ENCODE peak calls at places on chromosomes 6 and 20, in eight cellular contexts. One of them, this sample, is unnamed.

GRCh38 chr6:1616556-1617463 is 7.1 kb downstream of the FOXC1 start:
- DNase-seq in tibial nerve: no peak
- DNase-seq in upper lobe of right lung: no peak
- DNase-seq in cardiac muscle cell: no peak
- DNase-seq in foreskin keratinocyte: no peak
- DNase-seq in K562: no peak
- DNase-seq in lower lobe of right lung: no peak
- DNase-seq in sigmoid colon: no peak
- DNase-seq in this sample: no peak

GRCh38 chr6:18792832-18793231 is 405.7 kb downstream of the RNF144B start:
- DNase-seq in tibial nerve: no peak
- DNase-seq in upper lobe of right lung: no peak
- DNase-seq in cardiac muscle cell: no peak
- DNase-seq in foreskin keratinocyte: no peak
- DNase-seq in K562: no peak
- DNase-seq in lower lobe of right lung: no peak
- DNase-seq in sigmoid colon: no peak
- DNase-seq in this sample: no peak

GRCh38 chr6:52543729-52544324 is 33.0 kb downstream of the TRAM2 start:
- DNase-seq in tibial nerve: no peak
- DNase-seq in upper lobe of right lung: no peak
- DNase-seq in cardiac muscle cell: peak; percentile 61
- DNase-seq in foreskin keratinocyte: no peak
- DNase-seq in K562: no peak
- DNase-seq in lower lobe of right lung: no peak
- DNase-seq in sigmoid colon: no peak
- DNase-seq in this sample: no peak

GRCh38 chr6:11772109-11772830 is 6.3 kb downstream of the ADTRP start:
- DNase-seq in tibial nerve: no peak
- DNase-seq in upper lobe of right lung: no peak
- DNase-seq in cardiac muscle cell: peak; percentile 86
- DNase-seq in foreskin keratinocyte: peak; percentile 96
- DNase-seq in K562: no peak
- DNase-seq in lower lobe of right lung: no peak
- DNase-seq in sigmoid colon: peak; percentile 74
- DNase-seq in this sample: no peak

GRCh38 chr6:157952751-157953479 is 28.7 kb upstream of the SYNJ2 start:
- DNase-seq in tibial nerve: no peak
- DNase-seq in upper lobe of right lung: no peak
- DNase-seq in cardiac muscle cell: no peak
- DNase-seq in foreskin keratinocyte: no peak
- DNase-seq in K562: no peak
- DNase-seq in lower lobe of right lung: no peak
- DNase-seq in sigmoid colon: no peak
- DNase-seq in this sample: no peak

GRCh38 chr6:132666118-132666517 is 7.1 kb upstream of the TAAR1 start:
- DNase-seq in tibial nerve: no peak
- DNase-seq in upper lobe of right lung: no peak
- DNase-seq in cardiac muscle cell: no peak
- DNase-seq in foreskin keratinocyte: no peak
- DNase-seq in K562: no peak
- DNase-seq in lower lobe of right lung: no peak
- DNase-seq in sigmoid colon: no peak
- DNase-seq in this sample: no peak

GRCh38 chr6:9927271-9927670 is 487.6 kb downstream of the TFAP2A start:
- DNase-seq in tibial nerve: no peak
- DNase-seq in upper lobe of right lung: no peak
- DNase-seq in cardiac muscle cell: no peak
- DNase-seq in foreskin keratinocyte: no peak
- DNase-seq in K562: no peak
- DNase-seq in lower lobe of right lung: no peak
- DNase-seq in sigmoid colon: no peak
- DNase-seq in this sample: no peak

GRCh38 chr20:48758206-48758820 is 69.5 kb downstream of the PREX1 start:
- DNase-seq in tibial nerve: no peak
- DNase-seq in upper lobe of right lung: no peak
- DNase-seq in cardiac muscle cell: no peak
- DNase-seq in foreskin keratinocyte: no peak
- DNase-seq in K562: no peak
- DNase-seq in lower lobe of right lung: no peak
- DNase-seq in sigmoid colon: no peak
- DNase-seq in this sample: no peak

GRCh38 chr6:10146723-10147451 is 268.0 kb downstream of the TFAP2A start:
- DNase-seq in tibial nerve: no peak
- DNase-seq in upper lobe of right lung: no peak
- DNase-seq in cardiac muscle cell: peak; percentile 47
- DNase-seq in foreskin keratinocyte: no peak
- DNase-seq in K562: peak; percentile 70
- DNase-seq in lower lobe of right lung: no peak
- DNase-seq in sigmoid colon: no peak
- DNase-seq in this sample: no peak

GRCh38 chr6:89776583-89777233 is 42.9 kb downstream of the MDN1 start:
- DNase-seq in tibial nerve: no peak
- DNase-seq in upper lobe of right lung: no peak
- DNase-seq in cardiac muscle cell: no peak
- DNase-seq in foreskin keratinocyte: no peak
- DNase-seq in K562: no peak
- DNase-seq in lower lobe of right lung: no peak
- DNase-seq in sigmoid colon: no peak
- DNase-seq in this sample: no peak

GRCh38 chr6:1763411-1763810 is 153.7 kb downstream of the FOXC1 start:
- DNase-seq in tibial nerve: no peak
- DNase-seq in upper lobe of right lung: no peak
- DNase-seq in cardiac muscle cell: no peak
- DNase-seq in foreskin keratinocyte: no peak
- DNase-seq in K562: no peak
- DNase-seq in lower lobe of right lung: no peak
- DNase-seq in sigmoid colon: no peak
- DNase-seq in this sample: no peak

GRCh38 chr6:133467982-133468380 is 226.8 kb downstream of the EYA4 start:
- DNase-seq in tibial nerve: no peak
- DNase-seq in upper lobe of right lung: no peak
- DNase-seq in cardiac muscle cell: peak; percentile 58
- DNase-seq in foreskin keratinocyte: no peak
- DNase-seq in K562: no peak
- DNase-seq in lower lobe of right lung: no peak
- DNase-seq in sigmoid colon: no peak
- DNase-seq in this sample: no peak

GRCh38 chr6:170067923-170068360 is 222.9 kb downstream of the DLL1 start:
- DNase-seq in tibial nerve: no peak
- DNase-seq in upper lobe of right lung: peak; percentile 56
- DNase-seq in cardiac muscle cell: no peak
- DNase-seq in foreskin keratinocyte: no peak
- DNase-seq in K562: no peak
- DNase-seq in lower lobe of right lung: peak; percentile 26
- DNase-seq in sigmoid colon: peak; percentile 59
- DNase-seq in this sample: no peak

GRCh38 chr6:38604700-38605099 is 35.0 kb downstream of the BTBD9 start:
- DNase-seq in tibial nerve: no peak
- DNase-seq in upper lobe of right lung: peak; percentile 59
- DNase-seq in cardiac muscle cell: peak; percentile 10
- DNase-seq in foreskin keratinocyte: no peak
- DNase-seq in K562: no peak
- DNase-seq in lower lobe of right lung: peak; percentile 52
- DNase-seq in sigmoid colon: no peak
- DNase-seq in this sample: no peak

DNA sequence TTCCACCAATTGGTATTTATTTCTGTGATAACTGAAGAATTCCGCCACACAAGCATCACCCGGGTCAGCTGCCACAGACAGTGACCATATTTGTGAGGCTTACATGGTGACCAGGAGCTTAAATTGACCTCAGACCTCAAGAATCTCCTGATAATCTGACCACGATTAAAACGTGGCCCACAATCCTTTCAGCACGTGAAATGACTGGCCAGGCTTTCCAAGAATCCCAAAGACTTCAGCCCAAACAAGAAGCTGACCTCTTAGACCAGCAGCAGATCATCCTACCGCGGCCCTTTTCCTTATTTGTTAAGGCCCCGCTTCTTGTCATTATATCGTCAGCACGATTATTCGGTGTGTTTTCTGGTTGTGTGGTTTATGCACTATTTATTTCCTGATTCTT is 45.6 kb upstream of the CD93 start:
- DNase-seq in tibial nerve: no peak
- DNase-seq in upper lobe of right lung: no peak
- DNase-seq in cardiac muscle cell: peak; percentile 73
- DNase-seq in foreskin keratinocyte: no peak
- DNase-seq in K562: no peak
- DNase-seq in lower lobe of right lung: no peak
- DNase-seq in sigmoid colon: peak; percentile 28
- DNase-seq in this sample: no peak
- H3K4me1 ChIP-seq in tibial nerve: no peaks in the 10 kb centered on the region
- H3K4me1 ChIP-seq in upper lobe of right lung: peaks cover 33% of the 10 kb centered on the region
- H3K4me1 ChIP-seq in cardiac muscle cell: peaks cover 11% of the 10 kb centered on the region
- H3K4me1 ChIP-seq in foreskin keratinocyte: no peaks in the 10 kb centered on the region
- H3K4me1 ChIP-seq in K562: peaks cover 62% of the 10 kb centered on the region
- H3K4me1 ChIP-seq in lower lobe of right lung: peaks cover 59% of the 10 kb centered on the region
- H3K4me1 ChIP-seq in sigmoid colon: no peaks in the 10 kb centered on the region
- H3K4me1 ChIP-seq in this sample: no peaks in the 10 kb centered on the region

DNA sequence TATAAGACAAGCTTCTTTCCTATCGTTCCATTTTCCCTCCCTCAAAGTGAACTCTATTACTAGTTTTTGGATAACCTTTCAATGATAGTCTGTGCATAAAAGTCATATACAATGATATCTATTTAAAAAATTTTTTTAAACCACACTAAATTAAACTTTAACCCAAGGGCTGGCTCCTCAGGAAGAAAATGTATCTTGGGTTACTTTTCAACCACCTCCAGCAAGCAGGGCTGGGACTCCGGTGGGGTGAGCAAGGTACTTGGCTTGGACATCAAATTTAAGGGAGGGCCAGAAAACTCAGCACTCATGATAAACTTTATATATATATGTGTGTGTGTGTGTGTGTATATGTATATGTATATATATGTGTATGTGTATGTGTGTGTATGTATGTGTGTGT is 13.9 kb upstream of the PPP1R3G start:
- DNase-seq in tibial nerve: no peak
- DNase-seq in upper lobe of right lung: no peak
- DNase-seq in cardiac muscle cell: no peak
- DNase-seq in foreskin keratinocyte: no peak
- DNase-seq in K562: no peak
- DNase-seq in lower lobe of right lung: no peak
- DNase-seq in sigmoid colon: no peak
- DNase-seq in this sample: no peak
- H3K4me1 ChIP-seq in tibial nerve: no peaks in the 10 kb centered on the region
- H3K4me1 ChIP-seq in upper lobe of right lung: no peaks in the 10 kb centered on the region
- H3K4me1 ChIP-seq in cardiac muscle cell: no peaks in the 10 kb centered on the region
- H3K4me1 ChIP-seq in foreskin keratinocyte: no peaks in the 10 kb centered on the region
- H3K4me1 ChIP-seq in K562: no peaks in the 10 kb centered on the region
- H3K4me1 ChIP-seq in lower lobe of right lung: no peaks in the 10 kb centered on the region
- H3K4me1 ChIP-seq in sigmoid colon: no peaks in the 10 kb centered on the region
- H3K4me1 ChIP-seq in this sample: no peaks in the 10 kb centered on the region

GRCh38 chr20:5031206-5031557 is 29.9 kb upstream of the SLC23A2 start:
- DNase-seq in tibial nerve: no peak
- DNase-seq in upper lobe of right lung: no peak
- DNase-seq in cardiac muscle cell: no peak
- DNase-seq in foreskin keratinocyte: peak; percentile 18
- DNase-seq in K562: no peak
- DNase-seq in lower lobe of right lung: no peak
- DNase-seq in sigmoid colon: no peak
- DNase-seq in this sample: no peak
- H3K4me1 ChIP-seq in tibial nerve: no peaks in the 10 kb centered on the region
- H3K4me1 ChIP-seq in upper lobe of right lung: no peaks in the 10 kb centered on the region
- H3K4me1 ChIP-seq in cardiac muscle cell: no peaks in the 10 kb centered on the region
- H3K4me1 ChIP-seq in foreskin keratinocyte: no peaks in the 10 kb centered on the region
- H3K4me1 ChIP-seq in K562: no peaks in the 10 kb centered on the region
- H3K4me1 ChIP-seq in lower lobe of right lung: no peaks in the 10 kb centered on the region
- H3K4me1 ChIP-seq in sigmoid colon: no peaks in the 10 kb centered on the region
- H3K4me1 ChIP-seq in this sample: no peaks in the 10 kb centered on the region

DNA sequence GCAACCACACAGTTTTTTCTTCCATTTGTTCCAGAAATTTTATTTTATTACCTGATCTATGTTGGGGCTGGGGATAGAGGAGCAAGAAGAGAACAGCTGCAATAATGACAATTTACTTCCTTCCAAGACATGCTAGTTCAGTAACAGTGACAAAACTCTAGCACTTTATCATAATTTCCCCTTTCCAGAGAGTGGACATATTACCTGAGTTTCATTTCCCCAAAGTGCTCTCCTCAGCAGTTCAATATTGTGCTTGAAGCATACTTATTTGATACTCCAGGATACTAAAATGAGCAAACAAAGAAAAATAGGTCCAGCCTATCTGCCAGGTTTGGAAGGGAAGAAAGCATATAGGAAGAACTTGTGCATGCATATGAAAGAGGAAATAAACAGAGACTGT is 157.7 kb downstream of the ID4 start:
- DNase-seq in tibial nerve: no peak
- DNase-seq in upper lobe of right lung: no peak
- DNase-seq in cardiac muscle cell: no peak
- DNase-seq in foreskin keratinocyte: no peak
- DNase-seq in K562: no peak
- DNase-seq in lower lobe of right lung: no peak
- DNase-seq in sigmoid colon: no peak
- DNase-seq in this sample: no peak
- H3K4me1 ChIP-seq in tibial nerve: no peaks in the 10 kb centered on the region
- H3K4me1 ChIP-seq in upper lobe of right lung: no peaks in the 10 kb centered on the region
- H3K4me1 ChIP-seq in cardiac muscle cell: peaks cover 14% of the 10 kb centered on the region
- H3K4me1 ChIP-seq in foreskin keratinocyte: no peaks in the 10 kb centered on the region
- H3K4me1 ChIP-seq in K562: peaks cover 13% of the 10 kb centered on the region
- H3K4me1 ChIP-seq in lower lobe of right lung: no peaks in the 10 kb centered on the region
- H3K4me1 ChIP-seq in sigmoid colon: no peaks in the 10 kb centered on the region
- H3K4me1 ChIP-seq in this sample: no peaks in the 10 kb centered on the region

GRCh38 chr6:15426926-15427325 is 181.1 kb downstream of the JARID2 start:
- DNase-seq in tibial nerve: no peak
- DNase-seq in upper lobe of right lung: no peak
- DNase-seq in cardiac muscle cell: no peak
- DNase-seq in foreskin keratinocyte: no peak
- DNase-seq in K562: no peak
- DNase-seq in lower lobe of right lung: no peak
- DNase-seq in sigmoid colon: no peak
- DNase-seq in this sample: no peak
- H3K4me1 ChIP-seq in tibial nerve: peaks cover 30% of the 10 kb centered on the region
- H3K4me1 ChIP-seq in upper lobe of right lung: peaks cover 53% of the 10 kb centered on the region
- H3K4me1 ChIP-seq in cardiac muscle cell: peaks cover 50% of the 10 kb centered on the region
- H3K4me1 ChIP-seq in foreskin keratinocyte: peaks cover 28% of the 10 kb centered on the region
- H3K4me1 ChIP-seq in K562: no peaks in the 10 kb centered on the region
- H3K4me1 ChIP-seq in lower lobe of right lung: peaks cover 66% of the 10 kb centered on the region
- H3K4me1 ChIP-seq in sigmoid colon: no peaks in the 10 kb centered on the region
- H3K4me1 ChIP-seq in this sample: peaks cover 34% of the 10 kb centered on the region

GRCh38 chr20:62979876-62980373 is 26.8 kb downstream of the BHLHE23 start:
- DNase-seq in tibial nerve: no peak
- DNase-seq in upper lobe of right lung: no peak
- DNase-seq in cardiac muscle cell: no peak
- DNase-seq in foreskin keratinocyte: no peak
- DNase-seq in K562: no peak
- DNase-seq in lower lobe of right lung: no peak
- DNase-seq in sigmoid colon: no peak
- DNase-seq in this sample: no peak
- H3K4me1 ChIP-seq in tibial nerve: no peaks in the 10 kb centered on the region
- H3K4me1 ChIP-seq in upper lobe of right lung: peaks cover 3% of the 10 kb centered on the region
- H3K4me1 ChIP-seq in cardiac muscle cell: no peaks in the 10 kb centered on the region
- H3K4me1 ChIP-seq in foreskin keratinocyte: no peaks in the 10 kb centered on the region
- H3K4me1 ChIP-seq in K562: peaks cover 34% of the 10 kb centered on the region
- H3K4me1 ChIP-seq in lower lobe of right lung: no peaks in the 10 kb centered on the region
- H3K4me1 ChIP-seq in sigmoid colon: no peaks in the 10 kb centered on the region
- H3K4me1 ChIP-seq in this sample: no peaks in the 10 kb centered on the region

DNA sequence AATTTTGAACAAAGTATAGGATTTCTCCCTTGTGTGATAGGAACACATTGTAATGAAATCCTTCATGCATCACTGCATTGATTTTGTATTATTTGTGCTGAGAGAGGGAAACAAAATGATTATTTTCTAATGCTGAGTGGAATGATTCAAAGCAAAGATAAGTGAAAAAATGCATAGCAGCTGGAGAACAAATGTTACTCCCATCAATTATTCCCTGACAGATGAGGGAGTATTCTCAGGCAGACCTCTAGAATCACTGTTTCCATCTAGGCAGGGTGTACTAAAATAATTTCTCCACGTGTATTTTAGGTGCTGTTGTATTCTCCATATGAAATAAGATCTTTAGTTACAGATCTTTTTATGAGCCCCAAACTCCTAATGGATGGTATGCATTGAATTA is 39.4 kb downstream of the RNF217 start:
- DNase-seq in tibial nerve: no peak
- DNase-seq in upper lobe of right lung: no peak
- DNase-seq in cardiac muscle cell: no peak
- DNase-seq in foreskin keratinocyte: no peak
- DNase-seq in K562: no peak
- DNase-seq in lower lobe of right lung: no peak
- DNase-seq in sigmoid colon: no peak
- DNase-seq in this sample: no peak
- H3K4me1 ChIP-seq in tibial nerve: peaks cover 8% of the 10 kb centered on the region
- H3K4me1 ChIP-seq in upper lobe of right lung: peaks cover 14% of the 10 kb centered on the region
- H3K4me1 ChIP-seq in cardiac muscle cell: peaks cover 16% of the 10 kb centered on the region
- H3K4me1 ChIP-seq in foreskin keratinocyte: peaks cover 3% of the 10 kb centered on the region
- H3K4me1 ChIP-seq in K562: peaks cover 7% of the 10 kb centered on the region
- H3K4me1 ChIP-seq in lower lobe of right lung: peaks cover 34% of the 10 kb centered on the region
- H3K4me1 ChIP-seq in sigmoid colon: no peaks in the 10 kb centered on the region
- H3K4me1 ChIP-seq in this sample: peaks cover 17% of the 10 kb centered on the region

This sample was measured in thoracic aorta.